ENCODE peak calls at places on chromosomes 5 and 9, in eight cellular contexts. A is activated T-helper 1 cell treated with Interleukin-2 at 50 U/mL for 16 hours; B is Daoy; V is ovary; L is activated T-cell treated with anti-CD3 and anti-CD28 coated beads, Interleukin-2, amount 50 U/mL, for 72 hours; K is naive B cell; Y is activated CD4-positive, alpha-beta T cell treated with anti-CD3 and anti-CD28 coated beads, Interleukin-2, amount 50 U/mL, for 4 hours; I is aorta. O is an unnamed sample.

GRCh38 chr9:93267091-93267541 is 83.2 kb downstream of the WNK2 start:
- DNase-seq in A (no peak), B (peak; percentile 1), V (peak; percentile 19), L (no peak), K (no peak), Y (no peak), I (no peak), O (no peak)

GRCh38 chr5:68891718-68892117 is 202.1 kb upstream of the SLC30A5 start:
- DNase-seq in A (no peak), B (no peak), V (no peak), L (peak; percentile 34), K (no peak), Y (no peak), I (no peak), O (no peak)

GRCh38 chr5:80959138-80959537 is 1.0 kb upstream of the RASGRF2 start:
- DNase-seq in A (no peak), B (no peak), V (no peak), L (no peak), K (no peak), Y (no peak), I (no peak), O (no peak)

GRCh38 chr5:109589983-109590382 is 99.7 kb upstream of the MAN2A1 start:
- DNase-seq in A (no peak), B (no peak), V (no peak), L (no peak), K (no peak), Y (no peak), I (no peak), O (no peak)

GRCh38 chr5:127492854-127493738 is 24.3 kb upstream of the PRRC1 start:
- DNase-seq in A (no peak), B (peak; percentile 21), V (no peak), L (no peak), K (peak; percentile 39), Y (no peak), I (no peak), O (peak; percentile 38)

GRCh38 chr9:116238751-116239340 is 85.3 kb downstream of the PAPPA start:
- DNase-seq in A (no peak), B (no peak), V (no peak), L (no peak), K (no peak), Y (no peak), I (no peak), O (no peak)

GRCh38 chr9:93536167-93536566 is 40.2 kb upstream of the PHF2 start:
- DNase-seq in A (no peak), B (no peak), V (no peak), L (no peak), K (no peak), Y (no peak), I (no peak), O (no peak)

GRCh38 chr5:170115925-170116324 is 10.2 kb downstream of the FOXI1 start:
- DNase-seq in A (no peak), B (no peak), V (no peak), L (no peak), K (no peak), Y (no peak), I (no peak), O (no peak)

GRCh38 chr5:82151217-82151616 is 126.9 kb downstream of the RPS23 start:
- DNase-seq in A (no peak), B (no peak), V (no peak), L (no peak), K (no peak), Y (no peak), I (no peak), O (no peak)

GRCh38 chr5:68433921-68434879 is 218.6 kb downstream of the PIK3R1 start:
- DNase-seq in A (peak; percentile 82), B (peak; percentile 98), V (peak; percentile 56), L (peak; percentile 93), K (peak; percentile 78), Y (peak; percentile 96), I (peak; percentile 93), O (peak; percentile 19)

GRCh38 chr5:159132429-159133040 is 32.8 kb upstream of the EBF1 start:
- DNase-seq in A (no peak), B (no peak), V (no peak), L (no peak), K (no peak), Y (no peak), I (no peak), O (no peak)

GRCh38 chr9:89305868-89306267 is 5.1 kb upstream of the CKS2 start:
- DNase-seq in A (no peak), B (no peak), V (no peak), L (no peak), K (no peak), Y (no peak), I (no peak), O (no peak)

GRCh38 chr9:116298992-116299391 is 145.4 kb downstream of the PAPPA start:
- DNase-seq in A (no peak), B (no peak), V (no peak), L (no peak), K (no peak), Y (no peak), I (no peak), O (no peak)